ENCODE peak calls at places on chromosomes 16 and 17, in four cellular contexts. Y is activated CD8-positive, alpha-beta memory T cell treated with anti-CD3 and anti-CD28 coated beads for 24 hours; T is A549; B is HS-27A. G is an unnamed sample.

GRCh38 chr17:17077101-17077500 is 34.8 kb downstream of the MPRIP start:
- DNase-seq in Y (no peak), T (no peak), B (no peak), G (no peak)

GRCh38 chr17:14902803-14903202 is 362.3 kb downstream of the PMP22 start:
- DNase-seq in Y (no peak), T (no peak), B (no peak), G (no peak)

GRCh38 chr16:28951410-28951943 is 740 bp downstream of the NFATC2IP start:
- DNase-seq in Y (no peak), T (no peak), B (no peak), G (no peak)

GRCh38 chr17:41864498-41864836 is 756 bp downstream of the KLHL11 start:
- DNase-seq in Y (no peak), T (no peak), B (no peak), G (no peak)

GRCh38 chr16:87431926-87432325 is 39.8 kb downstream of the MAP1LC3B start:
- DNase-seq in Y (no peak), T (no peak), B (no peak), G (no peak)

GRCh38 chr16:67207857-67208524 is 9.1 kb downstream of the ELMO3 start:
- DNase-seq in Y (no peak), T (peak), B (no peak), G (no peak)

GRCh38 chr16:54034684-54035083 is 251.9 kb downstream of the IRX3 start:
- DNase-seq in Y (no peak), T (no peak), B (no peak), G (no peak)

GRCh38 chr16:21523411-21524067 is 75.8 kb upstream of the METTL9 start:
- DNase-seq in Y (no peak), T (no peak), B (no peak), G (no peak)

GRCh38 chr16:84218176-84218776 is 21.5 kb downstream of the KCNG4 start:
- DNase-seq in Y (no peak), T (no peak), B (no peak), G (no peak)

GRCh38 chr16:85460983-85461813 is 151.9 kb upstream of the GSE1 start:
- DNase-seq in Y (no peak), T (peak), B (no peak), G (no peak)

GRCh38 chr17:73581379-73581778 is 62.9 kb downstream of the SDK2 start:
- DNase-seq in Y (no peak), T (no peak), B (no peak), G (no peak)

GRCh38 chr17:11144358-11145233 is 96.4 kb upstream of the SHISA6 start:
- DNase-seq in Y (no peak), T (peak), B (no peak), G (no peak)

GRCh38 chr16:88437367-88437964 is 15.6 kb upstream of the ZFPM1 start:
- DNase-seq in Y (peak), T (peak), B (no peak), G (peak)

GRCh38 chr16:75555707-75556512 is at the start of gene TMEM231:
- DNase-seq in Y (peak), T (peak), B (peak), G (peak)

GRCh38 chr16:53504161-53504663 is 1.2 kb upstream of the AKTIP start:
- DNase-seq in Y (peak), T (peak), B (no peak), G (no peak)

GRCh38 chr16:26957283-26957859 is 109.4 kb upstream of the C16orf82 start:
- DNase-seq in Y (no peak), T (no peak), B (no peak), G (no peak)

GRCh38 chr16:75996491-75996890 is 270.2 kb upstream of the CPHXL start:
- DNase-seq in Y (no peak), T (no peak), B (no peak), G (no peak)

GRCh38 chr17:46772879-46773620 is 45.4 kb downstream of the WNT3 start:
- DNase-seq in Y (no peak), T (no peak), B (no peak), G (no peak)

GRCh38 chr16:22670551-22670970 is 143.4 kb upstream of the HS3ST2 start:
- DNase-seq in Y (peak), T (peak), B (no peak), G (peak)

GRCh38 chr17:30524847-30525246 is 47.6 kb downstream of the GOSR1 start:
- DNase-seq in Y (no peak), T (no peak), B (no peak), G (no peak)

GRCh38 chr17:15279011-15279477 is 13.9 kb upstream of the PMP22 start:
- DNase-seq in Y (no peak), T (peak), B (peak), G (no peak)

GRCh38 chr16:67884-68789 is 4.3 kb downstream of the RHBDF1 start:
- DNase-seq in Y (no peak), T (no peak), B (no peak), G (no peak)

GRCh38 chr16:75566889-75567255 is 693 bp downstream of the GABARAPL2 start:
- DNase-seq in Y (peak), T (no peak), B (no peak), G (no peak)

GRCh38 chr17:27466376-27466747 is 10.1 kb downstream of the KSR1 start:
- DNase-seq in Y (no peak), T (no peak), B (no peak), G (no peak)

GRCh38 chr17:56153215-56153614 is at the start of gene ANKFN1:
- DNase-seq in Y (no peak), T (no peak), B (no peak), G (no peak)

GRCh38 chr16:88686062-88686438 is 257 bp downstream of the SNAI3 start:
- DNase-seq in Y (no peak), T (no peak), B (no peak), G (no peak)

GRCh38 chr17:74435775-74436359 is 4.0 kb downstream of the GPRC5C start:
- DNase-seq in Y (no peak), T (no peak), B (no peak), G (no peak)

G was measured in HCT116.